ENCODE peak calls at places on chromosomes 6 and 20, in five cellular contexts. One of them, this sample, is unnamed.

GRCh38 chr20:1855113-1855512 is 40.1 kb upstream of the SIRPA start:
- DNase-seq in NCI-H2171: no peak
- DNase-seq in COR-L47: no peak
- DNase-seq in HS-27A: no peak
- DNase-seq in nephron progenitor cell: no peak
- DNase-seq in this sample: no peak

GRCh38 chr6:128174724-128175123 is 273.9 kb upstream of the THEMIS start:
- DNase-seq in NCI-H2171: no peak
- DNase-seq in COR-L47: no peak
- DNase-seq in HS-27A: no peak
- DNase-seq in nephron progenitor cell: no peak
- DNase-seq in this sample: no peak

GRCh38 chr6:54586251-54586650 is 260.3 kb upstream of the FAM83B start:
- DNase-seq in NCI-H2171: no peak
- DNase-seq in COR-L47: no peak
- DNase-seq in HS-27A: no peak
- DNase-seq in nephron progenitor cell: no peak
- DNase-seq in this sample: no peak

GRCh38 chr6:134979142-134979541 is 29.2 kb upstream of the ALDH8A1 start:
- DNase-seq in NCI-H2171: no peak
- DNase-seq in COR-L47: no peak
- DNase-seq in HS-27A: no peak
- DNase-seq in nephron progenitor cell: no peak
- DNase-seq in this sample: no peak

GRCh38 chr20:672975-673604 is 2.5 kb downstream of the SCRT2 start:
- DNase-seq in NCI-H2171: no peak
- DNase-seq in COR-L47: no peak
- DNase-seq in HS-27A: no peak
- DNase-seq in nephron progenitor cell: no peak
- DNase-seq in this sample: peak

GRCh38 chr20:44074252-44075151 is 112.5 kb downstream of the JPH2 start:
- DNase-seq in NCI-H2171: no peak
- DNase-seq in COR-L47: no peak
- DNase-seq in HS-27A: no peak
- DNase-seq in nephron progenitor cell: no peak
- DNase-seq in this sample: no peak

GRCh38 chr20:4711511-4711910 is 10.2 kb upstream of the PRND start:
- DNase-seq in NCI-H2171: no peak
- DNase-seq in COR-L47: no peak
- DNase-seq in HS-27A: no peak
- DNase-seq in nephron progenitor cell: no peak
- DNase-seq in this sample: no peak

GRCh38 chr6:105317607-105318533 is 85.0 kb downstream of the PREP start:
- DNase-seq in NCI-H2171: peak
- DNase-seq in COR-L47: peak
- DNase-seq in HS-27A: no peak
- DNase-seq in nephron progenitor cell: no peak
- DNase-seq in this sample: no peak

GRCh38 chr6:154319231-154319858 is 37.3 kb downstream of the IPCEF1 start:
- DNase-seq in NCI-H2171: no peak
- DNase-seq in COR-L47: peak
- DNase-seq in HS-27A: no peak
- DNase-seq in nephron progenitor cell: peak
- DNase-seq in this sample: no peak

GRCh38 chr6:37368961-37369320 is 15.2 kb downstream of the RNF8 start:
- DNase-seq in NCI-H2171: no peak
- DNase-seq in COR-L47: no peak
- DNase-seq in HS-27A: no peak
- DNase-seq in nephron progenitor cell: no peak
- DNase-seq in this sample: no peak

GRCh38 chr6:9675122-9675521 is 739.8 kb downstream of the TFAP2A start:
- DNase-seq in NCI-H2171: no peak
- DNase-seq in COR-L47: no peak
- DNase-seq in HS-27A: no peak
- DNase-seq in nephron progenitor cell: no peak
- DNase-seq in this sample: no peak

GRCh38 chr6:169725270-169726048 is 1.2 kb upstream of the PHF10 start:
- DNase-seq in NCI-H2171: no peak
- DNase-seq in COR-L47: no peak
- DNase-seq in HS-27A: no peak
- DNase-seq in nephron progenitor cell: peak
- DNase-seq in this sample: peak

GRCh38 chr6:122530440-122531046 is 58.9 kb upstream of the SERINC1 start:
- DNase-seq in NCI-H2171: peak
- DNase-seq in COR-L47: peak
- DNase-seq in HS-27A: peak
- DNase-seq in nephron progenitor cell: peak
- DNase-seq in this sample: peak

GRCh38 chr6:31042801-31043200 is 32.5 kb downstream of the MUC22 start:
- DNase-seq in NCI-H2171: no peak
- DNase-seq in COR-L47: peak
- DNase-seq in HS-27A: no peak
- DNase-seq in nephron progenitor cell: peak
- DNase-seq in this sample: peak

GRCh38 chr6:14074723-14075503 is 42.7 kb upstream of the CD83 start:
- DNase-seq in NCI-H2171: no peak
- DNase-seq in COR-L47: peak
- DNase-seq in HS-27A: no peak
- DNase-seq in nephron progenitor cell: peak
- DNase-seq in this sample: no peak

GRCh38 chr6:119671105-119671504 is 321.5 kb upstream of the MAN1A1 start:
- DNase-seq in NCI-H2171: no peak
- DNase-seq in COR-L47: no peak
- DNase-seq in HS-27A: no peak
- DNase-seq in nephron progenitor cell: no peak
- DNase-seq in this sample: peak

GRCh38 chr6:67336014-67336413 is 1299.1 kb upstream of the ADGRB3 start:
- DNase-seq in NCI-H2171: no peak
- DNase-seq in COR-L47: no peak
- DNase-seq in HS-27A: no peak
- DNase-seq in nephron progenitor cell: no peak
- DNase-seq in this sample: no peak

GRCh38 chr6:16625319-16626240 is 135.7 kb downstream of the ATXN1 start:
- DNase-seq in NCI-H2171: no peak
- DNase-seq in COR-L47: no peak
- DNase-seq in HS-27A: peak
- DNase-seq in nephron progenitor cell: no peak
- DNase-seq in this sample: no peak

GRCh38 chr6:35797837-35798526 is 859 bp upstream of the CLPS start:
- DNase-seq in NCI-H2171: no peak
- DNase-seq in COR-L47: no peak
- DNase-seq in HS-27A: no peak
- DNase-seq in nephron progenitor cell: no peak
- DNase-seq in this sample: no peak

GRCh38 chr20:22757424-22758189 is 173.2 kb upstream of the FOXA2 start:
- DNase-seq in NCI-H2171: no peak
- DNase-seq in COR-L47: no peak
- DNase-seq in HS-27A: peak
- DNase-seq in nephron progenitor cell: no peak
- DNase-seq in this sample: no peak

GRCh38 chr6:34564181-34564580 is 8.1 kb upstream of the SPDEF start:
- DNase-seq in NCI-H2171: no peak
- DNase-seq in COR-L47: no peak
- DNase-seq in HS-27A: no peak
- DNase-seq in nephron progenitor cell: no peak
- DNase-seq in this sample: no peak

GRCh38 chr20:5784735-5785134 is 34.5 kb downstream of the SHLD1 start:
- DNase-seq in NCI-H2171: no peak
- DNase-seq in COR-L47: no peak
- DNase-seq in HS-27A: no peak
- DNase-seq in nephron progenitor cell: no peak
- DNase-seq in this sample: no peak

GRCh38 chr6:87828044-87828443 is 126.0 kb upstream of the AKIRIN2 start:
- DNase-seq in NCI-H2171: no peak
- DNase-seq in COR-L47: no peak
- DNase-seq in HS-27A: no peak
- DNase-seq in nephron progenitor cell: no peak
- DNase-seq in this sample: no peak

GRCh38 chr6:166307082-166307980 is 861 bp downstream of the PRR18 start:
- DNase-seq in NCI-H2171: no peak
- DNase-seq in COR-L47: peak
- DNase-seq in HS-27A: no peak
- DNase-seq in nephron progenitor cell: peak
- DNase-seq in this sample: no peak

GRCh38 chr6:113858067-113858604 is 991 bp downstream of the MARCKS start:
- DNase-seq in NCI-H2171: peak
- DNase-seq in COR-L47: peak
- DNase-seq in HS-27A: no peak
- DNase-seq in nephron progenitor cell: peak
- DNase-seq in this sample: peak

GRCh38 chr6:13046084-13046483 is 282.3 kb downstream of the TBC1D7 start:
- DNase-seq in NCI-H2171: no peak
- DNase-seq in COR-L47: no peak
- DNase-seq in HS-27A: no peak
- DNase-seq in nephron progenitor cell: no peak
- DNase-seq in this sample: no peak

GRCh38 chr6:36460916-36461315 is 18.1 kb downstream of the KCTD20 start:
- DNase-seq in NCI-H2171: no peak
- DNase-seq in COR-L47: no peak
- DNase-seq in HS-27A: no peak
- DNase-seq in nephron progenitor cell: no peak
- DNase-seq in this sample: no peak

GRCh38 chr20:2798814-2799213 is 1.6 kb downstream of the CPXM1 start:
- DNase-seq in NCI-H2171: no peak
- DNase-seq in COR-L47: no peak
- DNase-seq in HS-27A: no peak
- DNase-seq in nephron progenitor cell: peak
- DNase-seq in this sample: no peak

GRCh38 chr20:8616792-8617191 is 452.1 kb upstream of the PLCB4 start:
- DNase-seq in NCI-H2171: peak
- DNase-seq in COR-L47: no peak
- DNase-seq in HS-27A: no peak
- DNase-seq in nephron progenitor cell: no peak
- DNase-seq in this sample: no peak

GRCh38 chr6:1901556-1901955 is 291.8 kb downstream of the FOXC1 start:
- DNase-seq in NCI-H2171: no peak
- DNase-seq in COR-L47: no peak
- DNase-seq in HS-27A: no peak
- DNase-seq in nephron progenitor cell: no peak
- DNase-seq in this sample: no peak

GRCh38 chr6:147005499-147005898 is 198.7 kb upstream of the STXBP5 start:
- DNase-seq in NCI-H2171: no peak
- DNase-seq in COR-L47: no peak
- DNase-seq in HS-27A: no peak
- DNase-seq in nephron progenitor cell: no peak
- DNase-seq in this sample: no peak

GRCh38 chr20:23265226-23265625 is 85.4 kb upstream of the NXT1 start:
- DNase-seq in NCI-H2171: peak
- DNase-seq in COR-L47: no peak
- DNase-seq in HS-27A: no peak
- DNase-seq in nephron progenitor cell: no peak
- DNase-seq in this sample: no peak

GRCh38 chr6:1103027-1103426 is 208.9 kb upstream of the FOXQ1 start:
- DNase-seq in NCI-H2171: no peak
- DNase-seq in COR-L47: no peak
- DNase-seq in HS-27A: no peak
- DNase-seq in nephron progenitor cell: no peak
- DNase-seq in this sample: no peak

This sample was measured in SHP77.